ENCODE peak calls at places on chromosomes 11 and 22, in four cellular contexts. H is neural progenitor cell, I is K562, E is ovary. F is an unnamed sample.

GRCh38 chr11:113462830-113463229 is 12.4 kb downstream of the DRD2 start:
- DNase-seq in H (no peak), I (no peak), E (no peak), F (no peak)

GRCh38 chr11:35593143-35593542 is 25.1 kb upstream of the FJX1 start:
- DNase-seq in H (no peak), I (no peak), E (no peak), F (peak; percentile 88)

GRCh38 chr11:12724301-12725046 is 50.3 kb downstream of the TEAD1 start:
- DNase-seq in H (peak; percentile 72), I (peak; percentile 82), E (peak; percentile 85), F (peak; percentile 53)

GRCh38 chr11:17012712-17013547 is 1.3 kb downstream of the PLEKHA7 start:
- DNase-seq in H (peak; percentile 78), I (no peak), E (peak; percentile 63), F (no peak)

GRCh38 chr11:96798445-96798844 is 408.6 kb downstream of the JRKL start:
- DNase-seq in H (no peak), I (peak; percentile 19), E (no peak), F (no peak)

GRCh38 chr11:31921066-31921465 is 109.9 kb upstream of the PAX6 start:
- DNase-seq in H (no peak), I (no peak), E (no peak), F (peak; percentile 41)

GRCh38 chr22:37330200-37331033 is 48.1 kb downstream of the CYTH4 start:
- DNase-seq in H (peak; percentile 98), I (peak; percentile 72), E (no peak), F (no peak)

GRCh38 chr11:102733232-102733875 is 8.6 kb upstream of the MMP8 start:
- DNase-seq in H (peak; percentile 83), I (peak; percentile 67), E (no peak), F (no peak)

GRCh38 chr11:2587976-2588748 is 111.6 kb downstream of the KCNQ1OT1 start:
- DNase-seq in H (no peak), I (peak; percentile 3), E (peak; percentile 23), F (no peak)

GRCh38 chr11:63841554-63841953 is 2.6 kb downstream of the MARK2 start:
- DNase-seq in H (peak; percentile 62), I (no peak), E (no peak), F (no peak)

GRCh38 chr22:19644314-19645223 is 69.7 kb upstream of the SEPTIN5 start:
- DNase-seq in H (no peak), I (peak; percentile 75), E (no peak), F (no peak)

GRCh38 chr22:46107089-46107664 is 43.1 kb upstream of the PPARA start:
- DNase-seq in H (no peak), I (no peak), E (no peak), F (no peak)

GRCh38 chr11:70669871-70670683 is 271.7 kb downstream of the CTTN start:
- DNase-seq in H (no peak), I (no peak), E (no peak), F (no peak)

GRCh38 chr11:126186708-126187481 is 24.6 kb downstream of the RPUSD4 start:
- DNase-seq in H (peak; percentile 34), I (no peak), E (no peak), F (no peak)
- TF ChIP-seq CTCF in H (peak; percentile 49), I (no peak), E (no peak), F (no peak)

DNA sequence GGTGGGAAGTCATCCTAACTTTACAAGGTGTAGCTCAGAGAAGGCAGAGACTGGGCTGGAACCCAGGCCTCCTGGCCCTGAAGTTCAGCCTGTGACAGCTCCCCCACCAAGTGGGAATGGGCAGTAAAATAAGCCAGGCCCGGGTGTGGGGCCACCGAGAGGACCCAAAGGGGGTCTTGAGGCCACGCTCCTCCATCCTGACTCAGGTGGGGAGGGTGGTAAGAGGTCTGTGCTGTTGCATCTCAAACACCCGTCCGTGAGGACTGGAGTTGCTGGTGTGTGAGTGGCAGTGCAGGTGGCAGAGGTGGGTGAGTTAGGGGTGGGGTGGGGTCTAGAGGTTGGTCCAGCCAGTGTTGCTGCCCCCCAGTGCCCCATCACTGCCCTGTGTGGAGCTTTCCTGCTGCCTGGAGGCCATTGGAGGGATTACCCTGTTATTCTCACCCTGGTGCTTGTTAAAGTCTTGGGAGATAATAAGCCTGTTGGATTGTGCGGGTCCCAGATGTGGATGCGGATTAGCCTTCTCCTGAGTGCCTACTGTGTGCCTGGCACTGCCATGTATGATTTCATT is 12.7 kb downstream of the SERPINH1 start:
- DNase-seq in H (no peak), I (no peak), E (no peak), F (no peak)
- TF ChIP-seq CTCF in H (peak; percentile 16), I (peak; percentile 18), E (no peak), F (peak; percentile 31)

DNA sequence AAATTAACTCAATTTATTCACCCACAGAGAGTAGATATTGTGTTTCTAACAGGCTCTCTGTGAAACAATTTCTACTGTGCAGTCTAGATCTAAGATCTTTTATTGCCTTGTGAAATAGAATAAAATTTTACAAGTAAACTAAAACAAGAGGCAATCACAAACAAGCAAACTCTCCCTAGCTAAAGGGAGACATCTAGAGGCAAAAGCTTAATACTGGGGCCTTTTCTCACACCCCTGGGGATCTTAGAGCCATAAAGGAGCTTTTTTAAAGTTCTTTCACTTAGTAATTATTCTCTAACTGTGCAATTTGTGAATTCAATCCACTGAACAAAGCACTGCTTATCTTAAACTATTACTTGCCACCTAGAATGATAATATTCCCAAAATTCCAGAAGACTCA is 19.7 kb downstream of the ALG9 start:
- DNase-seq in H (peak; percentile 15), I (peak; percentile 11), E (no peak), F (no peak)
- TF ChIP-seq CTCF in H (peak; percentile 40), I (peak; percentile 32), E (no peak), F (peak; percentile 35)

GRCh38 chr11:57638005-57638760 is 11.5 kb downstream of the YPEL4 start:
- DNase-seq in H (peak; percentile 97), I (no peak), E (peak; percentile 85), F (no peak)

GRCh38 chr11:57641011-57641410 is 8.7 kb downstream of the YPEL4 start:
- DNase-seq in H (peak; percentile 70), I (peak; percentile 67), E (peak; percentile 60), F (no peak)

GRCh38 chr11:57640068-57640800 is 9.5 kb downstream of the YPEL4 start:
- DNase-seq in H (no peak), I (no peak), E (no peak), F (no peak)

GRCh38 chr11:57638811-57639320 is 10.8 kb downstream of the YPEL4 start:
- DNase-seq in H (peak; percentile 59), I (no peak), E (peak; percentile 49), F (no peak)

GRCh38 chr11:57639321-57640067 is 10.2 kb downstream of the YPEL4 start:
- DNase-seq in H (peak; percentile 98), I (no peak), E (peak; percentile 69), F (no peak)
- TF ChIP-seq CTCF in H (peak; percentile 32), I (peak; percentile 15), E (no peak), F (peak; percentile 2)

GRCh38 chr11:18741783-18742182 is 15.8 kb upstream of the IGSF22 start:
- DNase-seq in H (no peak), I (no peak), E (no peak), F (no peak)
- TF ChIP-seq CTCF in H (no peak), I (no peak), E (no peak), F (no peak)